ENCODE peak calls at places on chromosomes 4 and X, in four cellular contexts. G is upper lobe of left lung, I is neural progenitor cell, S is MM.1S. K is an unnamed sample.

GRCh38 chr4:18051281-18051680 is 29.7 kb upstream of the LCORL start:
- DNase-seq in G (no peak), I (no peak), S (no peak), K (no peak)

GRCh38 chrX:151633157-151633556 is 62.1 kb upstream of the PRRG3 start:
- DNase-seq in G (no peak), I (peak; percentile 2), S (no peak), K (no peak)

GRCh38 chr4:40234519-40235039 is 37.7 kb downstream of the RHOH start:
- DNase-seq in G (no peak), I (no peak), S (no peak), K (no peak)

GRCh38 chr4:165874072-165874798 is 1.2 kb downstream of the TLL1 start:
- DNase-seq in G (no peak), I (peak; percentile 26), S (no peak), K (no peak)

GRCh38 chrX:124984140-124984813 is 335.4 kb upstream of the TEX13C start:
- DNase-seq in G (no peak), I (no peak), S (no peak), K (no peak)

GRCh38 chr4:170139764-170140163 is 50.0 kb upstream of the AADAT start:
- DNase-seq in G (no peak), I (no peak), S (no peak), K (no peak)

GRCh38 chrX:44903107-44903506 is 30.1 kb downstream of the KDM6A start:
- DNase-seq in G (no peak), I (no peak), S (no peak), K (no peak)

GRCh38 chr4:16203083-16203482 is 23.2 kb downstream of the TAPT1 start:
- DNase-seq in G (no peak), I (no peak), S (no peak), K (no peak)

GRCh38 chr4:129278868-129279267 is 182.9 kb downstream of the C4orf33 start:
- DNase-seq in G (no peak), I (no peak), S (no peak), K (no peak)

GRCh38 chr4:158500054-158500453 is 21.6 kb upstream of the RXFP1 start:
- DNase-seq in G (no peak), I (no peak), S (no peak), K (no peak)

GRCh38 chrX:46547857-46548256 is 2.6 kb upstream of the ZNF674 start:
- DNase-seq in G (no peak), I (no peak), S (no peak), K (no peak)

GRCh38 chrX:12955882-12956703 is 18.8 kb upstream of the TMSB4X start:
- DNase-seq in G (peak; percentile 79), I (no peak), S (peak; percentile 66), K (peak; percentile 46)

GRCh38 chr4:2260336-2261109 is 1.4 kb downstream of the MXD4 start:
- DNase-seq in G (peak; percentile 21), I (no peak), S (no peak), K (no peak)

GRCh38 chrX:1249101-1249887 is 19.3 kb upstream of the CSF2RA start:
- DNase-seq in G (peak; percentile 77), I (peak; percentile 82), S (no peak), K (peak; percentile 47)

GRCh38 chrX:22758807-22759481 is 240.8 kb upstream of the DDX53 start:
- DNase-seq in G (no peak), I (no peak), S (no peak), K (no peak)

GRCh38 chrX:39953879-39954278 is 143.9 kb downstream of the BCOR start:
- DNase-seq in G (peak; percentile 91), I (no peak), S (no peak), K (no peak)

GRCh38 chr4:108060686-108061321 is 71.1 kb downstream of the HADH start:
- DNase-seq in G (no peak), I (no peak), S (no peak), K (no peak)

GRCh38 chr4:108055787-108056186 is 66.1 kb downstream of the HADH start:
- DNase-seq in G (no peak), I (no peak), S (no peak), K (no peak)

GRCh38 chr4:108056418-108056817 is 66.7 kb downstream of the HADH start:
- DNase-seq in G (no peak), I (no peak), S (peak; percentile 53), K (no peak)

GRCh38 chr4:108058685-108059440 is 69.2 kb downstream of the HADH start:
- DNase-seq in G (no peak), I (peak; percentile 28), S (no peak), K (no peak)

DNA sequence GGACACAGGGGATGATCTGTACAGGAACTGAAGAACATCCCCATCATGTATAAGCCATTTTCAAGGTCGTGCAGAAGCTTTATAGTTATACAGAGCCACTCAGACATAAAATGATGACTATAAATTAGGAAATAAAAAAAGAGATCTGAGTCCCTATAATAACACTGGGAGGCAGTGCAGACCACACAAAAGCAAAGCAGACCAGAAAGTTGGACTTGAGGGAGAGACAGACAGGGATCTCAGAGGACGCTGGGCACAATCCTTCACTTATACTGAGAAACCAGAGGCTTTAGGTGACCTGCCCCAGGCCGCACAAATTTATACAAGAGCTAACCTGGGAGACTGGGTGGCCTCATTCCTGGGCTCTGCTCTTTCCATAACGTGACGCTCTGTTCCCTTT is 70.5 kb downstream of the HADH start:
- DNase-seq in G (no peak), I (peak; percentile 32), S (no peak), K (no peak)
- H3K27ac ChIP-seq in G (no peak overlapping the region), I (no peak overlapping the region), S (no peak overlapping the region), K (peak overlapping the region; percentile 38)

DNA sequence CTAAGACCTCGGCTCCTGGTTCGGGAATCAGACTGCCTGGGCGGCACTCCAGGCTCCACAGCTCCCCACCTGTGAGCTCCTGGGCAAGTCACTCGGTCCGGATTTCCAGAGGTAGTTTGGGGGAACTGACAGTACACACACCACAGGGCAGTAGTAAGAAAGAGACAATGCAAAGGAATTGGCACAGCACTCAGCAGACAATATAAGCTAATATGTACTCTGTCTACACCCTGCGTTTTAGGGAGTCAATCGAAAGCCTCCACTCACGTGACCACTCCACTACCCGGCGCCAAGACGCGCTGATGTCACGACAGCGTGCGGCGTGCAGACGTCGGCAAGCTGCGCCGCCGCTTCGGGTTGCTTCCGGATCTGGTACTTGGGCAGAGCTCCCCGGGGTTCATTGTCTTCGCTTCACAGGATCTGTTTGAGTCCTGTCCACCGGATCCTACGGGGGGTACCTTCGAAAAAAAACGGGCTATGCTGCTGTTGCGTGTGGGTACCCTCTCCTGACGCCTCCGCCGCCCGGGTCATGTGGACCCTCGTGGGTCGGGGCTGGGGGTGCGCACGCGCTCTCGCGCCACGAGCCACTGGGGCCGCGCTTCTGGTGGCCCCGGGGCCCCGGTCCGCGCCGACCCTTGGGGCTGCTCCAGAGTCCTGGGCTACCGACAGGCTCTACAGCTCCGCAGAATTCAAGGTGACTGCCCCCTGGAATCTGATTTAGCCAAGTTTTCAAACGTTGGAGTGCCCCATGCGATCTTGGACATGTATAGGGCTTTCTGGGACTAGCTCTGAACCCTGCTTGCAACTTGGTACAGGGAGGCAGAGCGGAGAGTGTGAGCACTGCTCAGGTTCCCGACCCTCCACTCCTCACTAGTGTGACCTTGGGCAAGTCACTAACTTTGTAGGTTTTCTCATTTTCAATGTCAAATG is at the start of gene GUF1:
- DNase-seq in G (peak; percentile 90), I (peak; percentile 93), S (peak; percentile 97), K (peak; percentile 81)
- TF ChIP-seq CTCF in G (no peak), I (no peak), S (no peak), K (no peak)

GRCh38 chr4:144357970-144358369 is 217.5 kb upstream of the GYPA start:
- DNase-seq in G (no peak), I (no peak), S (no peak), K (no peak)

GRCh38 chr4:144355809-144356757 is 215.6 kb upstream of the GYPA start:
- DNase-seq in G (peak; percentile 28), I (peak; percentile 88), S (peak; percentile 12), K (no peak)

GRCh38 chr4:144356941-144357381 is 216.4 kb upstream of the GYPA start:
- DNase-seq in G (no peak), I (peak; percentile 65), S (no peak), K (no peak)

GRCh38 chr4:144363890-144364289 is 223.4 kb upstream of the GYPA start:
- DNase-seq in G (no peak), I (no peak), S (no peak), K (no peak)

GRCh38 chr4:144360394-144360793 is 219.9 kb upstream of the GYPA start:
- DNase-seq in G (no peak), I (no peak), S (no peak), K (no peak)
- H3K27me3 ChIP-seq in G (no peaks in the 10 kb centered on the region), I (no peaks in the 10 kb centered on the region), S (no peaks in the 10 kb centered on the region), K (no peaks in the 10 kb centered on the region)

GRCh38 chr4:186666252-186666651 is 57.4 kb downstream of the FAT1 start:
- DNase-seq in G (no peak), I (no peak), S (no peak), K (no peak)

GRCh38 chr4:186666750-186667149 is 56.9 kb downstream of the FAT1 start:
- DNase-seq in G (no peak), I (no peak), S (no peak), K (no peak)

GRCh38 chr4:186669735-186670134 is 53.9 kb downstream of the FAT1 start:
- DNase-seq in G (no peak), I (no peak), S (no peak), K (no peak)

GRCh38 chr4:186669159-186669720 is 54.4 kb downstream of the FAT1 start:
- DNase-seq in G (no peak), I (peak; percentile 41), S (no peak), K (no peak)
- H3K27ac ChIP-seq in G (no peak overlapping the region), I (no peak overlapping the region), S (no peak overlapping the region), K (no peak overlapping the region)

GRCh38 chr4:77076889-77077635 is 1.3 kb upstream of the CCNI start:
- DNase-seq in G (no peak), I (no peak), S (no peak), K (no peak)
- TF ChIP-seq CTCF in G (no peak), I (no peak), S (no peak), K (no peak)

GRCh38 chr4:139691-140090 is 15.4 kb downstream of the ZNF718 start:
- DNase-seq in G (no peak), I (no peak), S (no peak), K (no peak)

DNA sequence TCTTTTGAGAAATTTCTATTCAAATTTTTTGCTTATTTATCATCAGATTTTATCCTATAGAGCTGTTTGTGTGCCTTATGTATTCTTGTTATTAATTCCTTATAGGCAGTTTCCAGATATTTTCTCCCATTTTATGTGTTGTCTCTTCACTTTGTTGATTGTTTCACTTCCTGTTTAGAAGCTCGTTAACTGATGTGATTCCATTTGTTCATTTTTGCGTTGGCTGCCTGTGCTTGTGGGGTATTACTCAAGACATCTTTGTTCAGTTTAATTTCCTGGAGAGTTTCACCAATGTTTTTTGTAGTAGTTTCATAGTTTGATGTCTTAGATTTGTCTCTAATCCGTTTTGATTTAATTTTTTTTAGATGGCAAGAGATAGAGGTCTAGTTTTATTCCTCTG is 14.6 kb downstream of the ZNF718 start:
- DNase-seq in G (no peak), I (no peak), S (no peak), K (no peak)
- H3K27me3 ChIP-seq in G (no peaks in the 10 kb centered on the region), I (no peaks in the 10 kb centered on the region), S (no peaks in the 10 kb centered on the region), K (no peaks in the 10 kb centered on the region)